ENCODE peak calls at places on chromosomes 13 and 19, in four cellular contexts. Y is fibroblast of pulmonary artery, A is lung, K is fibroblast of lung. H is an unnamed sample.

GRCh38 chr19:33683881-33684549 is 62.3 kb downstream of the CHST8 start:
- DNase-seq in Y (peak), K (peak), A (no peak), H (no peak)

GRCh38 chr19:12944064-12944674 is 1.5 kb upstream of the RAD23A start:
- DNase-seq in K (no peak), Y (no peak), A (no peak), H (no peak)

GRCh38 chr19:35257113-35257461 is 8.3 kb downstream of the LSR start:
- DNase-seq in Y (no peak), K (no peak), A (peak), H (no peak)

GRCh38 chr13:35704331-35704730 is 227.8 kb upstream of the MAB21L1 start:
- DNase-seq in A (no peak), Y (no peak), K (no peak), H (no peak)

GRCh38 chr19:50943074-50943828 is 9.6 kb downstream of the KLK5 start:
- DNase-seq in Y (no peak), A (no peak), K (no peak), H (no peak)

GRCh38 chr19:14368011-14368513 is 13.2 kb upstream of the ADGRE5 start:
- DNase-seq in A (no peak), K (no peak), Y (no peak), H (peak)

GRCh38 chr13:34647379-34647778 is 294.7 kb upstream of the NBEA start:
- DNase-seq in Y (no peak), K (no peak), A (no peak), H (no peak)

GRCh38 chr13:101155920-101156319 is 260.4 kb downstream of the NALCN start:
- DNase-seq in A (no peak), K (no peak), Y (no peak), H (no peak)

GRCh38 chr19:45074744-45075143 is 1.5 kb downstream of the ZNF296 start:
- DNase-seq in A (no peak), K (no peak), Y (no peak), H (no peak)

GRCh38 chr19:18157465-18158063 is 4.6 kb downstream of the PIK3R2 start:
- DNase-seq in K (no peak), Y (no peak), A (no peak), H (no peak)

GRCh38 chr13:101474419-101474957 is 22.0 kb downstream of the ITGBL1 start:
- DNase-seq in A (no peak), Y (peak), K (peak), H (no peak)

GRCh38 chr13:42272115-42272756 is at the start of gene AKAP11:
- DNase-seq in Y (peak), K (peak), A (peak), H (peak)

DNA sequence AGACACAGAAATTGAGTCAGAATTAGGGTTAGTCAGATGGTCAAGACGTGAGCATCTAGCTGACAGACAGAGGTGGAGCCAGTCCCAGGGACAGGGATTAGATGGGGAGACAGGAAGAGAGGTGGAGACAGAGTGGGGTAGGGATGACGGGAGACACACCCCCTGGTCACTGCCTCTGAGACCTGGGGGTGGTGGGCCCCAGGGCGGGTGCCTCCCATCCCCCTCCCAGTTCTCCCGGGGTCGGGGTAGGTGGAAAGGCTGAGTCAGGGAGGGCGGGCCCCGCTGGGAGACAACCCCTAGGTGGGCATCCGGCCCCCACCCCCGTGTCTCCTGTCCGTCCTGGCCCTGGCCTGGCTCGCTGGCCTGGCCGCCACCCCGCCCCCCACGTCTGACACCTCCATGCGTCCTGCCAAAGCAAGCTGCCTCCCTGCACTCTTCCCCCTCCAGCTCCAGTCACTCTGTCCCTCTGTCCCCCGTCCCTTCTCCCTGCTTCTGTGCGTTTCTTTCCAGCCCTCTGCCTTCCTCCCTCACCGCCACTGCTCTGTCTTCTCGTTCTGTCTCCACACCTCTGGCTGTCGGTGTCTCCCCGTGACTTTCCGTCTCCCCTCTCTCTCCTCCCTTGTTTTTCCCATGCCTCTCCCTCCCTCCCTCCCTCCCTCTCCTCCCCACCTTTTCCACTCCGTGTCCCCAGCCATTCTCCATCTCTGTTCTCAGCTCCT is 15.1 kb downstream of the CCDC97 start:
- DNase-seq in Y (peak), A (no peak), K (peak), H (no peak)
- H3K4me3 ChIP-seq in Y (no peak), A (no peak), K (no peak), H (no peak)

DNA sequence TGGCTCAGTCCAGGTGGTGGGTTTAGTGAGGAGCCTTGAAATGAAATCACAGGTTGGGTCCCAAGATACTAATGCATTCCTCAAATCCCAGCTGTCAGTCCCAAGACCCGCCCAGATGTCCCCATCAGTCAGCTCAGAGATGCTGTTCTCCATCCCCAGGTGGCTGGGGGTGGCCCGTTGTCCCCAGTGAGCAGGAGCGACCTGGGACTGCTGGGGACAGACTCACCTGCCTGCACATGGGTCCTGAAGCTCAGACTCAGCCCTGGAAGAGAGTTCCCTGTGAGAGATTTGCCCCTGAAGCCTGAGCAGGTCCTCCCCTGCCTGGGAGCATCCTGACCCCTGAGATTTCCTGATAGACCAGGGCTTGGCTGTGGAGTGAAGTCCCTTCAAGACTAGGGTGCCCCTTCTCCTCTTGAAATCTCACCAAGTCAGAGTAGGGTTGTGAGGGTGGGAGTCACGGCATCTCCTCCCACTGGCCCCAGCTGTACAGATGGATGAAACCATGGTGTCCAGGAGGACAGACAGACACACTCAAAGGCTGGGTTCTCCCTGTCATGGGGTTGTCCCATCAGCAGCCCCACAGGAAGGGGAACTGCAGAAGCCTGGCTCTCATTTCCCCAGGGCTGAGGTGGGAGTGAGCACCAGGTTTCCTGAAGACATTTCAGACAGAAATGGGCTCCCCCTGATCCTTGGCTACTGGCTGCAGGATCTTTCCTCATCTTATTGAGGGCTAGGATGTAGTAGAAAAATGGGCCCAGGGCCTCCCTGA is 14.4 kb downstream of the LILRA5 start:
- DNase-seq in Y (no peak), K (no peak), A (no peak), H (no peak)
- H3K4me3 ChIP-seq in Y (no peak), K (no peak), A (no peak), H (no peak)

DNA sequence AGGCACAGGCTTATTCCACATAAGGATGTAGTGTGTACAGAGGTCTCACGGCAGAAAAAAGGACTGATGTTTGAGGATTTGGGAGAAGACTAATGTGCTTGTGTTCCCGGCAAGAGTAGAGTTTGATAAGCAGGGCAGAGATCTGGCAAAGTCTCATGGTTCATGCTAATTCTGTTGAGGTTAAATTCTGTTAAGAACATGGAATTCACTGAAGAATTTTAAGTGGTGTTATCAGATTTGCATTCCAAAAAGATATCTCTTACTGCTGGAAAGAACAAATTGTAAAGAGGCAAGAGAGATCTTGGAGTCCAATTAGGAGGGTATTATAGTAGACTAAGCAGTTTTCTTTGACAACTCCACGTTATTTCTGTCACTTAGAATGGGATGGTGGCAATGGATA is 348.3 kb downstream of the TDRD3 start:
- DNase-seq in K (no peak), Y (no peak), A (no peak), H (no peak)
- H3K4me3 ChIP-seq in K (no peak), Y (no peak), A (no peak), H (no peak)

GRCh38 chr19:2239771-2240770 is 3.4 kb downstream of the SF3A2 start:
- DNase-seq in A (no peak), K (peak), Y (peak), H (peak)
- H3K4me3 ChIP-seq in A (peak), K (peak), Y (peak), H (peak)